ENCODE peak calls at places on chromosome 4, in seven cellular contexts. One of them, this sample, is unnamed.
A peak's percentile ranks its signal among the peaks of the same experiment; 100 is the strongest.

GRCh38 chr4:65600656-65601055 is 69.6 kb downstream of the EPHA5 start:
- DNase-seq in glutamatergic neuron: no peak
- DNase-seq in ovary: no peak
- DNase-seq in brain microvascular endothelial cell: no peak
- DNase-seq in endothelial cell: no peak
- DNase-seq in progenitor cell of endocrine pancreas: no peak
- DNase-seq in hepatocyte: no peak
- DNase-seq in this sample: no peak

GRCh38 chr4:52059372-52059771 is 8.3 kb downstream of the SPATA18 start:
- DNase-seq in glutamatergic neuron: no peak
- DNase-seq in ovary: no peak
- DNase-seq in brain microvascular endothelial cell: no peak
- DNase-seq in endothelial cell: no peak
- DNase-seq in progenitor cell of endocrine pancreas: no peak
- DNase-seq in hepatocyte: no peak
- DNase-seq in this sample: no peak

GRCh38 chr4:127732623-127733199 is 2.5 kb downstream of the SLC25A31 start:
- DNase-seq in glutamatergic neuron: no peak
- DNase-seq in ovary: no peak
- DNase-seq in brain microvascular endothelial cell: peak; percentile 31
- DNase-seq in endothelial cell: no peak
- DNase-seq in progenitor cell of endocrine pancreas: no peak
- DNase-seq in hepatocyte: peak; percentile 32
- DNase-seq in this sample: no peak

GRCh38 chr4:46909078-46909477 is at the start of gene COX7B2:
- DNase-seq in glutamatergic neuron: no peak
- DNase-seq in ovary: no peak
- DNase-seq in brain microvascular endothelial cell: no peak
- DNase-seq in endothelial cell: no peak
- DNase-seq in progenitor cell of endocrine pancreas: no peak
- DNase-seq in hepatocyte: no peak
- DNase-seq in this sample: no peak

GRCh38 chr4:168836482-168836881 is 173.6 kb downstream of the CBR4 start:
- DNase-seq in glutamatergic neuron: no peak
- DNase-seq in ovary: no peak
- DNase-seq in brain microvascular endothelial cell: no peak
- DNase-seq in endothelial cell: no peak
- DNase-seq in progenitor cell of endocrine pancreas: no peak
- DNase-seq in hepatocyte: no peak
- DNase-seq in this sample: no peak

GRCh38 chr4:41683321-41683720 is 65.2 kb downstream of the PHOX2B start:
- DNase-seq in glutamatergic neuron: no peak
- DNase-seq in ovary: no peak
- DNase-seq in brain microvascular endothelial cell: no peak
- DNase-seq in endothelial cell: no peak
- DNase-seq in progenitor cell of endocrine pancreas: no peak
- DNase-seq in hepatocyte: no peak
- DNase-seq in this sample: no peak

GRCh38 chr4:42519803-42520417 is 122.6 kb downstream of the SHISA3 start:
- DNase-seq in glutamatergic neuron: no peak
- DNase-seq in ovary: peak; percentile 22
- DNase-seq in brain microvascular endothelial cell: peak; percentile 47
- DNase-seq in endothelial cell: peak; percentile 69
- DNase-seq in progenitor cell of endocrine pancreas: peak; percentile 42
- DNase-seq in hepatocyte: peak; percentile 76
- DNase-seq in this sample: peak; percentile 78

GRCh38 chr4:74410741-74411140 is 34.2 kb upstream of the AREG start:
- DNase-seq in glutamatergic neuron: no peak
- DNase-seq in ovary: no peak
- DNase-seq in brain microvascular endothelial cell: no peak
- DNase-seq in endothelial cell: no peak
- DNase-seq in progenitor cell of endocrine pancreas: no peak
- DNase-seq in hepatocyte: no peak
- DNase-seq in this sample: no peak

GRCh38 chr4:1345905-1346780 is 865 bp upstream of the UVSSA start:
- DNase-seq in glutamatergic neuron: peak; percentile 80
- DNase-seq in ovary: peak; percentile 72
- DNase-seq in brain microvascular endothelial cell: peak; percentile 40
- DNase-seq in endothelial cell: peak; percentile 61
- DNase-seq in progenitor cell of endocrine pancreas: peak; percentile 41
- DNase-seq in hepatocyte: peak; percentile 83
- DNase-seq in this sample: peak; percentile 56

GRCh38 chr4:73679836-73680235 is 59.6 kb upstream of the RASSF6 start:
- DNase-seq in glutamatergic neuron: no peak
- DNase-seq in ovary: no peak
- DNase-seq in brain microvascular endothelial cell: no peak
- DNase-seq in endothelial cell: no peak
- DNase-seq in progenitor cell of endocrine pancreas: no peak
- DNase-seq in hepatocyte: no peak
- DNase-seq in this sample: no peak

GRCh38 chr4:28772066-28772465 is 1911.4 kb downstream of the STIM2 start:
- DNase-seq in glutamatergic neuron: no peak
- DNase-seq in ovary: no peak
- DNase-seq in brain microvascular endothelial cell: peak; percentile 77
- DNase-seq in endothelial cell: no peak
- DNase-seq in progenitor cell of endocrine pancreas: no peak
- DNase-seq in hepatocyte: no peak
- DNase-seq in this sample: no peak

GRCh38 chr4:87270144-87270543 is 49.7 kb upstream of the KLHL8 start:
- DNase-seq in glutamatergic neuron: no peak
- DNase-seq in ovary: no peak
- DNase-seq in brain microvascular endothelial cell: peak; percentile 37
- DNase-seq in endothelial cell: peak; percentile 5
- DNase-seq in progenitor cell of endocrine pancreas: no peak
- DNase-seq in hepatocyte: peak; percentile 60
- DNase-seq in this sample: peak; percentile 8

GRCh38 chr4:128635141-128635911 is 174.2 kb upstream of the JADE1 start:
- DNase-seq in glutamatergic neuron: no peak
- DNase-seq in ovary: no peak
- DNase-seq in brain microvascular endothelial cell: no peak
- DNase-seq in endothelial cell: no peak
- DNase-seq in progenitor cell of endocrine pancreas: peak; percentile 50
- DNase-seq in hepatocyte: peak; percentile 92
- DNase-seq in this sample: no peak

GRCh38 chr4:148026022-148026421 is 294.1 kb downstream of the ARHGAP10 start:
- DNase-seq in glutamatergic neuron: no peak
- DNase-seq in ovary: no peak
- DNase-seq in brain microvascular endothelial cell: peak; percentile 91
- DNase-seq in endothelial cell: no peak
- DNase-seq in progenitor cell of endocrine pancreas: no peak
- DNase-seq in hepatocyte: no peak
- DNase-seq in this sample: no peak

GRCh38 chr4:2250003-2250763 is 8.3 kb upstream of the HAUS3 start:
- DNase-seq in glutamatergic neuron: peak; percentile 9
- DNase-seq in ovary: no peak
- DNase-seq in brain microvascular endothelial cell: no peak
- DNase-seq in endothelial cell: no peak
- DNase-seq in progenitor cell of endocrine pancreas: no peak
- DNase-seq in hepatocyte: peak; percentile 2
- DNase-seq in this sample: peak; percentile 1

GRCh38 chr4:89904524-89904923 is 9.9 kb downstream of the MMRN1 start:
- DNase-seq in glutamatergic neuron: no peak
- DNase-seq in ovary: no peak
- DNase-seq in brain microvascular endothelial cell: no peak
- DNase-seq in endothelial cell: no peak
- DNase-seq in progenitor cell of endocrine pancreas: no peak
- DNase-seq in hepatocyte: no peak
- DNase-seq in this sample: no peak

GRCh38 chr4:139656614-139657486 is 8.8 kb upstream of the MGST2 start:
- DNase-seq in glutamatergic neuron: peak; percentile 64
- DNase-seq in ovary: peak; percentile 53
- DNase-seq in brain microvascular endothelial cell: peak; percentile 71
- DNase-seq in endothelial cell: peak; percentile 67
- DNase-seq in progenitor cell of endocrine pancreas: peak; percentile 49
- DNase-seq in hepatocyte: peak; percentile 91
- DNase-seq in this sample: peak; percentile 49

GRCh38 chr4:99863804-99864203 is 30.4 kb downstream of the LAMTOR3 start:
- DNase-seq in glutamatergic neuron: no peak
- DNase-seq in ovary: no peak
- DNase-seq in brain microvascular endothelial cell: peak; percentile 41
- DNase-seq in endothelial cell: no peak
- DNase-seq in progenitor cell of endocrine pancreas: no peak
- DNase-seq in hepatocyte: peak; percentile 43
- DNase-seq in this sample: no peak

GRCh38 chr4:70914631-70915030 is 12.5 kb downstream of the MOB1B start:
- DNase-seq in glutamatergic neuron: no peak
- DNase-seq in ovary: peak; percentile 46
- DNase-seq in brain microvascular endothelial cell: no peak
- DNase-seq in endothelial cell: no peak
- DNase-seq in progenitor cell of endocrine pancreas: no peak
- DNase-seq in hepatocyte: no peak
- DNase-seq in this sample: no peak

GRCh38 chr4:70915048-70915815 is 13.1 kb downstream of the MOB1B start:
- DNase-seq in glutamatergic neuron: no peak
- DNase-seq in ovary: no peak
- DNase-seq in brain microvascular endothelial cell: peak; percentile 17
- DNase-seq in endothelial cell: no peak
- DNase-seq in progenitor cell of endocrine pancreas: no peak
- DNase-seq in hepatocyte: no peak
- DNase-seq in this sample: no peak

GRCh38 chr4:70915874-70916559 is 13.8 kb downstream of the MOB1B start:
- DNase-seq in glutamatergic neuron: no peak
- DNase-seq in ovary: no peak
- DNase-seq in brain microvascular endothelial cell: no peak
- DNase-seq in endothelial cell: no peak
- DNase-seq in progenitor cell of endocrine pancreas: no peak
- DNase-seq in hepatocyte: no peak
- DNase-seq in this sample: no peak

GRCh38 chr4:70908993-70909556 is 6.9 kb downstream of the MOB1B start:
- DNase-seq in glutamatergic neuron: no peak
- DNase-seq in ovary: no peak
- DNase-seq in brain microvascular endothelial cell: no peak
- DNase-seq in endothelial cell: no peak
- DNase-seq in progenitor cell of endocrine pancreas: no peak
- DNase-seq in hepatocyte: no peak
- DNase-seq in this sample: no peak

GRCh38 chr4:70913947-70914445 is 11.8 kb downstream of the MOB1B start:
- DNase-seq in glutamatergic neuron: no peak
- DNase-seq in ovary: no peak
- DNase-seq in brain microvascular endothelial cell: no peak
- DNase-seq in endothelial cell: no peak
- DNase-seq in progenitor cell of endocrine pancreas: no peak
- DNase-seq in hepatocyte: no peak
- DNase-seq in this sample: no peak
- TF ChIP-seq CTCF in glutamatergic neuron: no peak
- TF ChIP-seq CTCF in ovary: no peak
- TF ChIP-seq CTCF in brain microvascular endothelial cell: no peak
- TF ChIP-seq CTCF in endothelial cell: no peak
- TF ChIP-seq CTCF in progenitor cell of endocrine pancreas: no peak
- TF ChIP-seq CTCF in hepatocyte: no peak
- TF ChIP-seq CTCF in this sample: no peak

GRCh38 chr4:54731552-54731951 is 73.8 kb downstream of the KIT start:
- DNase-seq in glutamatergic neuron: no peak
- DNase-seq in ovary: no peak
- DNase-seq in brain microvascular endothelial cell: no peak
- DNase-seq in endothelial cell: no peak
- DNase-seq in progenitor cell of endocrine pancreas: no peak
- DNase-seq in hepatocyte: peak; percentile 22
- DNase-seq in this sample: no peak

GRCh38 chr4:54741161-54741560 is 83.4 kb downstream of the KIT start:
- DNase-seq in glutamatergic neuron: no peak
- DNase-seq in ovary: no peak
- DNase-seq in brain microvascular endothelial cell: no peak
- DNase-seq in endothelial cell: no peak
- DNase-seq in progenitor cell of endocrine pancreas: no peak
- DNase-seq in hepatocyte: no peak
- DNase-seq in this sample: no peak

GRCh38 chr4:54742636-54743399 is 85.1 kb downstream of the KIT start:
- DNase-seq in glutamatergic neuron: no peak
- DNase-seq in ovary: no peak
- DNase-seq in brain microvascular endothelial cell: no peak
- DNase-seq in endothelial cell: no peak
- DNase-seq in progenitor cell of endocrine pancreas: no peak
- DNase-seq in hepatocyte: no peak
- DNase-seq in this sample: no peak

DNA sequence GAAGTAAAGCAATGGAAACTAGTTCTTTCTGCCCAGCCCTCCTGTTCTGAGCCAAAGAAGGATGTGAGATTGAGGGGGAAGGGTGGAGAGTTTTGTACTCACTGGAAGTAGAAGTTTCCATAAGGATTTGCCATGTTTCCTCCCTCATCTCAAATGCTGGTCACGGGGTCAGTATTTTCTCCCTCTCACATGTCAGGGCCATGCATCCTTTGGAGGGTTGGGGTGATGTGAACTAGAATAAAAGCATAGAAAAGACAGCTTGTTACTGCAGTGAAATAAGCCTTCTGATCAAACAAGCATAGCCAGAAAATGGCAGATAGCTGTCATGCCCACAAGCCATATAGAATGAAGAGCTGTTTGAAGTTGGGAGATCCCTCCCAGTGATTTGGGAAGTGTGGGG is 79.7 kb downstream of the KIT start:
- DNase-seq in glutamatergic neuron: no peak
- DNase-seq in ovary: no peak
- DNase-seq in brain microvascular endothelial cell: no peak
- DNase-seq in endothelial cell: no peak
- DNase-seq in progenitor cell of endocrine pancreas: no peak
- DNase-seq in hepatocyte: no peak
- DNase-seq in this sample: no peak
- TF ChIP-seq CTCF in glutamatergic neuron: no peak
- TF ChIP-seq CTCF in ovary: no peak
- TF ChIP-seq CTCF in brain microvascular endothelial cell: no peak
- TF ChIP-seq CTCF in endothelial cell: no peak
- TF ChIP-seq CTCF in progenitor cell of endocrine pancreas: no peak
- TF ChIP-seq CTCF in hepatocyte: no peak
- TF ChIP-seq CTCF in this sample: no peak

DNA sequence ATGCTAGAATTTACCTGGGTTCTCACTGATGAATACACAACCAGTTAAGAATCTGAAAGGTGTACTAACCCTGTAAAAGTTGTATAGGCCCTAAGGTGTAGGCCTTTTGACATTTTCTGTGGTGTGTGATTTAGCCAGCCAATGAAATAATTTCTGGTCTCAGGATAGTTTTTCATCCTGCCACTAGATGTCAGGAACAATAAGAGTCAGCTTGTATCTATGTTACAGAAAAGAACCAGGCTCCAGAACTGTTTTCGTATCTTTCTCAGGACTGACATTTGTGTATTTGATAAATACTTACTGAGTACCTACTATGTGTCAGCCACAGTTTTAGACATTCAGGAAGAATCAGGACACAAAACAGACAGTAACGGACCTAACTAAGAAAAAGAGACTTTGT is 673.6 kb upstream of the TENM3 start:
- DNase-seq in glutamatergic neuron: no peak
- DNase-seq in ovary: no peak
- DNase-seq in brain microvascular endothelial cell: peak; percentile 36
- DNase-seq in endothelial cell: no peak
- DNase-seq in progenitor cell of endocrine pancreas: no peak
- DNase-seq in hepatocyte: peak; percentile 45
- DNase-seq in this sample: no peak
- TF ChIP-seq CTCF in glutamatergic neuron: peak; percentile 57
- TF ChIP-seq CTCF in ovary: no peak
- TF ChIP-seq CTCF in brain microvascular endothelial cell: peak; percentile 48
- TF ChIP-seq CTCF in endothelial cell: peak; percentile 38
- TF ChIP-seq CTCF in progenitor cell of endocrine pancreas: peak; percentile 58
- TF ChIP-seq CTCF in hepatocyte: peak; percentile 56
- TF ChIP-seq CTCF in this sample: peak; percentile 69

DNA sequence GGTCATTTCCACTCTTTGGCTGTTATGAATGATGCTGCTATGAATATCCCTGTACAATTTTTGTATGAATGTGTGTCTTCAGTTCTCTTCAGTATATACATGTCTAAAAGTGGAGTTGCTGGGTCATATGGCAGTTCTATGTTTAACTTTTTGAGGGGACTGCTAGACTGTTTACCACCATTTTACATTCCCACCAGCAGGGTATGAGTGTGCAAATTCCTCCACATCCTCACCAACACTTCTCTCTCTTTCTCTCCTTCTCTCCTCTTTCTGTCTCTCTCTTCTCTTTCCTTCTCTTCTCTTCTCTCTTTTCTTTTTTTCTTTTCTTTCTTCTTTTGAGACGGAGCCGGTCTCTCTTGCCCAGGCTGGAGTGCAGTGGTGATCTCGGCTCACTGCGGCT is 7.8 kb downstream of the WWC2 start:
- DNase-seq in glutamatergic neuron: no peak
- DNase-seq in ovary: no peak
- DNase-seq in brain microvascular endothelial cell: no peak
- DNase-seq in endothelial cell: no peak
- DNase-seq in progenitor cell of endocrine pancreas: no peak
- DNase-seq in hepatocyte: no peak
- DNase-seq in this sample: no peak
- TF ChIP-seq CTCF in glutamatergic neuron: no peak
- TF ChIP-seq CTCF in ovary: no peak
- TF ChIP-seq CTCF in brain microvascular endothelial cell: no peak
- TF ChIP-seq CTCF in endothelial cell: no peak
- TF ChIP-seq CTCF in progenitor cell of endocrine pancreas: peak; percentile 31
- TF ChIP-seq CTCF in hepatocyte: no peak
- TF ChIP-seq CTCF in this sample: peak; percentile 34